ENCODE peak calls at places on chromosomes 7 and 10, in ten cellular contexts. M, V, O, Z, X, A, P, J, U and L are unnamed samples.

GRCh38 chr10:78865518-78865835 is 203.3 kb upstream of the ZMIZ1 start:
- DNase-seq in M (no peak), V (no peak), O (peak; percentile 76), Z (no peak), X (peak; percentile 63), A (no peak), P (no peak), J (no peak), U (no peak), L (peak; percentile 61)

GRCh38 chr7:40297741-40298311 is 163.0 kb downstream of the SUGCT start:
- DNase-seq in M (no peak), V (no peak), O (no peak), Z (no peak), X (no peak), A (no peak), P (no peak), J (no peak), U (no peak), L (no peak)

GRCh38 chr7:5694221-5694754 is 87.2 kb downstream of the RNF216 start:
- DNase-seq in M (no peak), V (peak; percentile 45), O (no peak), Z (no peak), X (peak; percentile 88), A (no peak), P (peak; percentile 67), J (no peak), U (no peak), L (no peak)

GRCh38 chr7:24715171-24715570 is 42.1 kb downstream of the GSDME start:
- DNase-seq in M (no peak), V (no peak), O (no peak), Z (no peak), X (no peak), A (no peak), P (no peak), J (no peak), U (no peak), L (no peak)

GRCh38 chr7:133562617-133563016 is 309.7 kb downstream of the EXOC4 start:
- DNase-seq in M (no peak), V (no peak), O (no peak), Z (no peak), X (no peak), A (no peak), P (no peak), J (no peak), U (no peak), L (no peak)

GRCh38 chr10:3229815-3230214 is 57.2 kb upstream of the PITRM1 start:
- DNase-seq in M (no peak), V (no peak), O (no peak), Z (no peak), X (no peak), A (no peak), P (no peak), J (no peak), U (no peak), L (no peak)

GRCh38 chr7:150737265-150738055 is at the start of gene GIMAP5:
- DNase-seq in M (no peak), V (no peak), O (peak; percentile 67), Z (no peak), X (no peak), A (no peak), P (no peak), J (no peak), U (no peak), L (no peak)

GRCh38 chr7:159067870-159068787 is 76.5 kb downstream of the VIPR2 start:
- DNase-seq in M (no peak), V (no peak), O (peak; percentile 69), Z (no peak), X (peak; percentile 92), A (no peak), P (peak; percentile 75), J (no peak), U (no peak), L (peak; percentile 86)

GRCh38 chr10:96292971-96293909 is 11.0 kb upstream of the DNTT start:
- DNase-seq in M (peak; percentile 59), V (peak; percentile 9), O (no peak), Z (no peak), X (no peak), A (peak; percentile 47), P (no peak), J (no peak), U (peak; percentile 15), L (no peak)

GRCh38 chr10:11437391-11438241 is 173.8 kb downstream of the USP6NL start:
- DNase-seq in M (no peak), V (no peak), O (no peak), Z (no peak), X (no peak), A (no peak), P (no peak), J (no peak), U (no peak), L (peak; percentile 70)

GRCh38 chr10:75191821-75192568 is 18.6 kb upstream of the VDAC2 start:
- DNase-seq in M (peak; percentile 97), V (peak; percentile 87), O (peak; percentile 91), Z (no peak), X (peak; percentile 83), A (no peak), P (peak; percentile 55), J (no peak), U (peak; percentile 46), L (peak; percentile 65)

GRCh38 chr7:73899731-73900142 is 38.8 kb downstream of the TMEM270 start:
- DNase-seq in M (no peak), V (peak; percentile 76), O (no peak), Z (no peak), X (peak; percentile 89), A (no peak), P (peak; percentile 75), J (no peak), U (no peak), L (peak; percentile 97)

GRCh38 chr10:310976-311639 is 175.9 kb downstream of the ZMYND11 start:
- DNase-seq in M (no peak), V (no peak), O (peak; percentile 30), Z (no peak), X (no peak), A (no peak), P (no peak), J (no peak), U (no peak), L (no peak)

GRCh38 chr7:3937564-3937963 is 636.5 kb downstream of the SDK1 start:
- DNase-seq in M (no peak), V (no peak), O (peak; percentile 37), Z (no peak), X (no peak), A (no peak), P (no peak), J (no peak), U (no peak), L (no peak)

GRCh38 chr7:1720325-1720724 is 50.2 kb downstream of the ELFN1 start:
- DNase-seq in M (no peak), V (no peak), O (no peak), Z (no peak), X (no peak), A (no peak), P (no peak), J (no peak), U (no peak), L (no peak)

GRCh38 chr10:43205681-43206390 is 61.0 kb downstream of the RASGEF1A start:
- DNase-seq in M (no peak), V (no peak), O (no peak), Z (no peak), X (peak; percentile 56), A (no peak), P (peak; percentile 4), J (no peak), U (no peak), L (peak; percentile 81)

GRCh38 chr10:109929501-109930219 is 6.3 kb upstream of the XPNPEP1 start:
- DNase-seq in M (no peak), V (no peak), O (no peak), Z (no peak), X (no peak), A (no peak), P (no peak), J (no peak), U (no peak), L (no peak)
- TF ChIP-seq POLR2A in M (no peak), V (no peak), O (no peak), Z (no peak), X (no peak), A (no peak), P (no peak), J (no peak), U (no peak), L (no peak)

GRCh38 chr7:76302299-76303056 is at the start of gene HSPB1:
- DNase-seq in M (peak; percentile 92), V (no peak), O (peak; percentile 98), Z (no peak), X (peak; percentile 99), A (peak; percentile 79), P (peak; percentile 96), J (peak; percentile 47), U (peak; percentile 95), L (peak; percentile 94)
- TF ChIP-seq POLR2A in M (peak; percentile 97), V (peak; percentile 97), O (peak; percentile 99), Z (no peak), X (peak; percentile 98), A (peak; percentile 86), P (peak; percentile 97), J (no peak), U (peak; percentile 97), L (peak; percentile 51)

GRCh38 chr7:27107391-27107900 is 5.0 kb upstream of the HOXA2 start:
- DNase-seq in M (no peak), V (no peak), O (no peak), Z (no peak), X (no peak), A (no peak), P (no peak), J (no peak), U (no peak), L (no peak)
- TF ChIP-seq POLR2A in M (no peak), V (no peak), O (no peak), Z (no peak), X (no peak), A (no peak), P (no peak), J (no peak), U (no peak), L (no peak)

DNA sequence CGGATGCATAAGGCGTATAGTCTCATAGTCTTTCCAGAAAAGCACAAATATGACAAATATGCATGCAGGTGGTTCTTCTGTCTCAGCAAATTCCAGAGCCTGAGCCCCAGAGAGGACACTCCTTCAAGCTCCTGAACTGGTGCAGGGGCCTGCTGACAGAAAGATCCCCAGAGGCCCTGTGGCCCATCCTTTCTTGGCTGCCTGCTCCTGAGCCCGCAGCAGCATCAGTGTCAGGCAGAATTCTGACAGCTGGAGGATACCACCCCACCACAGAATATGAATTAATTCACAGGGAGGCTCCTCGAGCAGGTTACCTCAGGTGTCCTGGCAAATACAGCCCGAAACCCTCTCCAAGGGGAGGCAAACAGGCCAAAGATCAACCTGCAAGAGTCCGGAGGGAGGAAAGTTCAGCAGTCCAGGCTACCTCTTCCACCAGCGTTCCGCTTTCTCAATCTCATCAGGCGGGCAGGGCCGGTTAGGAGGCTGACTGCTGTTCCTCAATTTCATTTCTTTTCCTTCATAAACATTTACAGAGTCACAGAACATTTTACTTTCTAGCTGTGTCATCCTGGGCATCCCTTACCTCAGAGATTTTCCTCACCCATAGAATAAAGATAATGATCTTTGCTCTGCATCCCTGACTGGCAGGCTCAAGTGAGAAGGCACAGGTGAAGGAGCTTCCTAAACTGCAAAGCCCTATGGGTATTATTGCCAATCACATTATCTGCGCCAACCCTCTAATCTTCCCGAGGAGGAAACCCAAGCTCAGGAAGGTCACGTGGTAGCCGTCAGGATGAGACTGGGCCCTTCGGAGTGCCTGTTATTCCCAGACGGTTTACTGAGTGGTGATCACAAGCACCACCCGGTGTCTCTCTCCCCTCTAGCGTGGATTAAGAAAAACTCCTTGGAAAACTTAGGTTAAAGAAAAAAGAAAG is 1.4 kb downstream of the DNAJB12 start:
- DNase-seq in M (peak; percentile 40), V (no peak), O (peak; percentile 82), Z (no peak), X (no peak), A (no peak), P (no peak), J (no peak), U (no peak), L (no peak)
- TF ChIP-seq POLR2A in M (no peak), V (no peak), O (peak; percentile 27), Z (no peak), X (no peak), A (no peak), P (no peak), J (no peak), U (no peak), L (no peak)